ENCODE peak calls at places on chromosomes 1 and 21, in nine cellular contexts. O is Daoy; K is ELF-1; H is lower lobe of right lung; R is ureter; V is stimulated activated CD4-positive, alpha-beta T cell treated with anti-CD3 and anti-CD28 coated beads, Interleukin-1b, Interleukin-23, amount 100 ng/mL, for 4 hours; A is HTR-8/SVneo; G is GM03348; S is GM20000. F is an unnamed sample.

GRCh38 chr1:229410692-229411433 is 23.0 kb downstream of the ACTA1 start:
- DNase-seq in O (peak), K (peak), H (no peak), R (peak), V (no peak), A (peak), G (peak), S (no peak), F (no peak)

GRCh38 chr21:41477641-41478318 is 30.2 kb downstream of the TMPRSS2 start:
- DNase-seq in O (no peak), K (peak), H (no peak), R (no peak), V (no peak), A (no peak), G (no peak), S (no peak), F (no peak)

GRCh38 chr1:218079379-218079778 is 205.7 kb upstream of the RRP15 start:
- DNase-seq in O (no peak), K (no peak), H (no peak), R (no peak), V (no peak), A (no peak), G (no peak), S (no peak), F (no peak)

GRCh38 chr21:43693981-43694380 is 24.9 kb upstream of the PDXK start:
- DNase-seq in O (no peak), K (no peak), H (peak), R (no peak), V (no peak), A (no peak), G (no peak), S (no peak), F (no peak)

GRCh38 chr1:116570358-116571214 is at the start of gene CD58:
- DNase-seq in O (peak), K (peak), H (peak), R (peak), V (peak), A (peak), G (peak), S (peak), F (peak)

GRCh38 chr1:150268342-150268705 is 492 bp downstream of the APH1A start:
- DNase-seq in O (peak), K (peak), H (peak), R (peak), V (peak), A (no peak), G (peak), S (no peak), F (no peak)

GRCh38 chr21:34276711-34277425 is 86.9 kb upstream of the KCNE2 start:
- DNase-seq in O (no peak), K (no peak), H (no peak), R (no peak), V (no peak), A (no peak), G (no peak), S (peak), F (no peak)

GRCh38 chr1:25083481-25084345 is 148.6 kb downstream of the SYF2 start:
- DNase-seq in O (no peak), K (no peak), H (no peak), R (no peak), V (no peak), A (no peak), G (no peak), S (no peak), F (no peak)

GRCh38 chr1:185442065-185442464 is 125.0 kb upstream of the IVNS1ABP start:
- DNase-seq in O (no peak), K (no peak), H (no peak), R (no peak), V (no peak), A (no peak), G (peak), S (no peak), F (no peak)

GRCh38 chr1:175481126-175482071 is 262.0 kb downstream of the TNR start:
- DNase-seq in O (peak), K (peak), H (no peak), R (no peak), V (no peak), A (no peak), G (peak), S (peak), F (no peak)

F was measured in HFF-Myc.